ENCODE peak calls at places on chromosomes 12 and 14, in eight cellular contexts. F, G, E, I, B, Q, X and S are unnamed samples.
A peak's percentile ranks its signal among the peaks of the same experiment; 100 is the strongest.

GRCh38 chr14:97336179-97336578 is 539.0 kb downstream of the VRK1 start:
- DNase-seq in F (no peak), G (no peak), E (no peak), I (no peak), B (no peak), Q (no peak), X (no peak), S (no peak)

GRCh38 chr12:13097526-13097925 is 5.9 kb downstream of the GSG1 start:
- DNase-seq in F (no peak), G (no peak), E (no peak), I (no peak), B (no peak), Q (no peak), X (no peak), S (no peak)

GRCh38 chr12:112447106-112447505 is 28.4 kb downstream of the PTPN11 start:
- DNase-seq in F (no peak), G (no peak), E (no peak), I (no peak), B (no peak), Q (no peak), X (no peak), S (no peak)

GRCh38 chr12:127810026-127810425 is 456.9 kb upstream of the TMEM132C start:
- DNase-seq in F (no peak), G (no peak), E (no peak), I (no peak), B (no peak), Q (no peak), X (no peak), S (peak; percentile 91)

GRCh38 chr12:74980510-74980909 is 229.1 kb downstream of the KCNC2 start:
- DNase-seq in F (no peak), G (no peak), E (no peak), I (no peak), B (no peak), Q (no peak), X (no peak), S (peak; percentile 3)

GRCh38 chr14:65565948-65566347 is 153.4 kb downstream of the FUT8 start:
- DNase-seq in F (no peak), G (no peak), E (no peak), I (no peak), B (no peak), Q (no peak), X (no peak), S (no peak)

GRCh38 chr14:97106166-97106565 is 309.0 kb downstream of the VRK1 start:
- DNase-seq in F (no peak), G (no peak), E (no peak), I (no peak), B (no peak), Q (no peak), X (no peak), S (no peak)

GRCh38 chr12:15602051-15602672 is 187.0 kb downstream of the EPS8 start:
- DNase-seq in F (no peak), G (no peak), E (no peak), I (no peak), B (no peak), Q (no peak), X (no peak), S (no peak)

GRCh38 chr12:47094804-47095203 is 15.0 kb upstream of the AMIGO2 start:
- DNase-seq in F (no peak), G (no peak), E (no peak), I (no peak), B (no peak), Q (no peak), X (no peak), S (no peak)

GRCh38 chr12:54984602-54985376 is at the start of gene TESPA1:
- DNase-seq in F (no peak), G (no peak), E (peak; percentile 52), I (peak; percentile 82), B (peak; percentile 95), Q (no peak), X (no peak), S (no peak)

GRCh38 chr12:53550595-53550994 is 43.3 kb upstream of the NPFF start:
- DNase-seq in F (no peak), G (no peak), E (no peak), I (no peak), B (no peak), Q (no peak), X (no peak), S (peak; percentile 33)

GRCh38 chr14:60175255-60175902 is 10.2 kb upstream of the DHRS7 start:
- DNase-seq in F (no peak), G (no peak), E (no peak), I (no peak), B (no peak), Q (no peak), X (no peak), S (no peak)

GRCh38 chr12:115000038-115000437 is 316.1 kb upstream of the TBX3 start:
- DNase-seq in F (peak; percentile 3), G (no peak), E (no peak), I (no peak), B (no peak), Q (no peak), X (no peak), S (no peak)

GRCh38 chr12:124386661-124387509 is 92.0 kb downstream of the RFLNA start:
- DNase-seq in F (no peak), G (no peak), E (no peak), I (no peak), B (no peak), Q (no peak), X (no peak), S (peak; percentile 34)